ENCODE peak calls at places on chromosomes 3 and 15, in four cellular contexts. One of them, this sample, is unnamed.

GRCh38 chr3:146100825-146101444 is 60.0 kb downstream of the PLOD2 start:
- DNase-seq in NCI-H1092: no peak
- DNase-seq in T-helper 22 cell: no peak
- DNase-seq in Kasumi-1: peak
- DNase-seq in this sample: no peak

GRCh38 chr3:136819784-136820640 is 1.1 kb downstream of the SLC35G2 start:
- DNase-seq in NCI-H1092: peak
- DNase-seq in T-helper 22 cell: no peak
- DNase-seq in Kasumi-1: peak
- DNase-seq in this sample: peak

GRCh38 chr3:149604125-149604851 is 53.5 kb downstream of the WWTR1 start:
- DNase-seq in NCI-H1092: no peak
- DNase-seq in T-helper 22 cell: no peak
- DNase-seq in Kasumi-1: no peak
- DNase-seq in this sample: no peak

GRCh38 chr15:101188517-101189340 is 63.1 kb downstream of the CHSY1 start:
- DNase-seq in NCI-H1092: no peak
- DNase-seq in T-helper 22 cell: no peak
- DNase-seq in Kasumi-1: no peak
- DNase-seq in this sample: no peak

GRCh38 chr3:63193647-63194046 is 84.5 kb upstream of the SYNPR start:
- DNase-seq in NCI-H1092: peak
- DNase-seq in T-helper 22 cell: no peak
- DNase-seq in Kasumi-1: peak
- DNase-seq in this sample: peak

GRCh38 chr3:46666471-46666845 is 27.0 kb downstream of the ALS2CL start:
- DNase-seq in NCI-H1092: no peak
- DNase-seq in T-helper 22 cell: no peak
- DNase-seq in Kasumi-1: no peak
- DNase-seq in this sample: no peak

GRCh38 chr15:33057845-33058244 is 136.7 kb downstream of the FMN1 start:
- DNase-seq in NCI-H1092: no peak
- DNase-seq in T-helper 22 cell: no peak
- DNase-seq in Kasumi-1: no peak
- DNase-seq in this sample: no peak

GRCh38 chr3:148646126-148646660 is 51.5 kb upstream of the AGTR1 start:
- DNase-seq in NCI-H1092: no peak
- DNase-seq in T-helper 22 cell: no peak
- DNase-seq in Kasumi-1: no peak
- DNase-seq in this sample: no peak

GRCh38 chr3:128969993-128970740 is 23.7 kb downstream of the CFAP92 start:
- DNase-seq in NCI-H1092: peak
- DNase-seq in T-helper 22 cell: peak
- DNase-seq in Kasumi-1: peak
- DNase-seq in this sample: peak

GRCh38 chr3:46360904-46361303 is 7.0 kb downstream of the CCR2 start:
- DNase-seq in NCI-H1092: no peak
- DNase-seq in T-helper 22 cell: no peak
- DNase-seq in Kasumi-1: peak
- DNase-seq in this sample: no peak

GRCh38 chr3:169686874-169687273 is 23.4 kb upstream of the MECOM start:
- DNase-seq in NCI-H1092: no peak
- DNase-seq in T-helper 22 cell: no peak
- DNase-seq in Kasumi-1: no peak
- DNase-seq in this sample: no peak

GRCh38 chr15:91863621-91864255 is 10.2 kb downstream of the SLCO3A1 start:
- DNase-seq in NCI-H1092: no peak
- DNase-seq in T-helper 22 cell: no peak
- DNase-seq in Kasumi-1: no peak
- DNase-seq in this sample: no peak

GRCh38 chr3:20930034-20930433 is 744.0 kb upstream of the SGO1 start:
- DNase-seq in NCI-H1092: no peak
- DNase-seq in T-helper 22 cell: no peak
- DNase-seq in Kasumi-1: peak
- DNase-seq in this sample: no peak

GRCh38 chr3:8279476-8279875 is 222.1 kb upstream of the LMCD1 start:
- DNase-seq in NCI-H1092: no peak
- DNase-seq in T-helper 22 cell: no peak
- DNase-seq in Kasumi-1: no peak
- DNase-seq in this sample: no peak

GRCh38 chr3:193782747-193783146 is 189.7 kb downstream of the OPA1 start:
- DNase-seq in NCI-H1092: no peak
- DNase-seq in T-helper 22 cell: no peak
- DNase-seq in Kasumi-1: no peak
- DNase-seq in this sample: no peak